ENCODE peak calls at places on chromosomes 12 and 14, in four cellular contexts. C, R, K and T are unnamed samples.

GRCh38 chr12:53220857-53221202 is 11.2 kb downstream of the RARG start:
- DNase-seq in C (peak; percentile 58), R (peak; percentile 94), K (peak; percentile 97), T (peak; percentile 94)

GRCh38 chr12:106736051-106736957 is 38.2 kb upstream of the RIC8B start:
- DNase-seq in R (no peak), C (no peak), K (no peak), T (no peak)

GRCh38 chr12:13631873-13632272 is 349.5 kb downstream of the GRIN2B start:
- DNase-seq in R (no peak), C (no peak), K (no peak), T (no peak)

GRCh38 chr12:126581655-126582054 is 1516.4 kb downstream of the AACS start:
- DNase-seq in K (no peak), R (no peak), C (no peak), T (no peak)

GRCh38 chr12:68559984-68560822 is 50.5 kb upstream of the RAP1B start:
- DNase-seq in C (no peak), K (no peak), R (no peak), T (no peak)

GRCh38 chr14:99915305-99916090 is 122.3 kb downstream of the EML1 start:
- DNase-seq in K (peak; percentile 70), C (no peak), R (no peak), T (peak; percentile 70)

GRCh38 chr14:95038521-95039250 is 118.6 kb downstream of the DICER1 start:
- DNase-seq in K (peak; percentile 90), C (no peak), R (no peak), T (peak; percentile 74)

GRCh38 chr14:99604766-99605298 is 825 bp upstream of the CCDC85C start:
- DNase-seq in R (peak; percentile 82), K (no peak), C (no peak), T (no peak)

DNA sequence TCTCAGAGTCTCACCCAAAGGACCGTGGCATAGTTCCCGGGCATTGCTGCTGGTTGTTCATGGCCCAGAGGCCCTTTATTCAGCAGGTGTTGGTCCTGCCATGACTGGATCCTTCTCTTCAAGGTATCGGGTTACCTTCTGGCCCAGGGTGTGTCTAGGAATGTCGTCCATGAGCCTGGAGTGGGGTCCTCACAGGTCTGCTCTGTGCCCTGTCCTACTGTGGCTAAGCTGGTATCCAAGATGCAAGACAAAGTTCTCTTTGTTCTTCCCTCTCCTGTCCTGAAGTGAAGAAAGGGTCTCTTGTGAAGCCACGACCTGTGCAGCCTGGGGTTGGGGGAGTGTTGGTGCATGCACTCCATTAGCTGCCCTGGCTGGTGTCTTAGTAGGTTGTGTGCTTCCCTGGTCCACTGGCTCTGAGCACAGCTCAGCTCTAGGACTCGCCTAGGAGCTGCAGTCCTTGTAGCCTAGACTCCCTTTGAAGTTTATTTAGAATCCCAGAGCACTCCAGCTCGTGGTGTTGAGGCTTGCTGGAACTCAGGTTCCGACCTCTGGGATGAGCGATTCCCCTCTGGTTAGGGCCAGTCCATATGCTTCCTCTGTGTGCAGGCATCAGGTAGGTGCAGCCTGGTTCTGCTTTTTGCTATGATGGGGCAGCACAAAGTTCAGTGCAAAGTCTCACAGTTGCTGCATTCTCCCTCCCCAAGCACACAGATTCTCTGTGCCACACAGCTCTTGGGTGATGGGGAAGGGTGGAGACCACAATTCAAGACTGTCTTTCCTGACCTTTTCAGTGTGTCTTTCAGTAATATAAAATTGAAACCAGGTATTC is 117.4 kb downstream of the NUBPL start:
- DNase-seq in K (no peak), R (no peak), C (no peak), T (no peak)
- TF ChIP-seq CTCF in K (no peak), R (no peak), C (no peak), T (no peak)

GRCh38 chr12:4269279-4269991 is 4.1 kb upstream of the CCND2 start:
- DNase-seq in C (peak; percentile 89), K (no peak), R (peak; percentile 70), T (peak; percentile 82)
- TF ChIP-seq CTCF in C (no peak), K (peak; percentile 14), R (no peak), T (no peak)

GRCh38 chr14:76870146-76870545 is 43.9 kb downstream of the LRRC74A start:
- DNase-seq in C (no peak), R (peak; percentile 77), K (no peak), T (no peak)
- TF ChIP-seq CTCF in C (no peak), R (peak; percentile 33), K (no peak), T (peak; percentile 25)

GRCh38 chr14:92552066-92552465 is 38.5 kb downstream of the RIN3 start:
- DNase-seq in C (no peak), R (no peak), K (no peak), T (no peak)

GRCh38 chr14:92553456-92553855 is 39.9 kb downstream of the RIN3 start:
- DNase-seq in C (no peak), K (no peak), R (no peak), T (no peak)

GRCh38 chr14:92549096-92549852 is 35.7 kb downstream of the RIN3 start:
- DNase-seq in C (no peak), K (no peak), R (no peak), T (no peak)

GRCh38 chr14:92549853-92550244 is 36.3 kb downstream of the RIN3 start:
- DNase-seq in C (no peak), R (no peak), K (no peak), T (no peak)

GRCh38 chr14:92551066-92551841 is 37.7 kb downstream of the RIN3 start:
- DNase-seq in C (no peak), R (no peak), K (no peak), T (no peak)
- TF ChIP-seq CTCF in C (no peak), R (peak; percentile 12), K (no peak), T (no peak)

GRCh38 chr14:71720978-71721624 is 211.1 kb upstream of the RGS6 start:
- DNase-seq in C (no peak), R (peak; percentile 32), K (no peak), T (no peak)
- TF ChIP-seq CTCF in C (no peak), R (peak; percentile 69), K (peak; percentile 38), T (peak; percentile 38)

GRCh38 chr14:77654001-77654431 is 37.6 kb upstream of the SPTLC2 start:
- DNase-seq in R (no peak), C (no peak), K (no peak), T (no peak)

GRCh38 chr14:77657244-77657643 is 40.8 kb upstream of the SPTLC2 start:
- DNase-seq in K (no peak), C (no peak), R (no peak), T (no peak)

GRCh38 chr14:77648520-77649200 is 32.2 kb upstream of the SPTLC2 start:
- DNase-seq in R (no peak), C (no peak), K (no peak), T (no peak)

GRCh38 chr14:77649326-77649725 is 32.9 kb upstream of the SPTLC2 start:
- DNase-seq in R (no peak), K (no peak), C (no peak), T (no peak)

DNA sequence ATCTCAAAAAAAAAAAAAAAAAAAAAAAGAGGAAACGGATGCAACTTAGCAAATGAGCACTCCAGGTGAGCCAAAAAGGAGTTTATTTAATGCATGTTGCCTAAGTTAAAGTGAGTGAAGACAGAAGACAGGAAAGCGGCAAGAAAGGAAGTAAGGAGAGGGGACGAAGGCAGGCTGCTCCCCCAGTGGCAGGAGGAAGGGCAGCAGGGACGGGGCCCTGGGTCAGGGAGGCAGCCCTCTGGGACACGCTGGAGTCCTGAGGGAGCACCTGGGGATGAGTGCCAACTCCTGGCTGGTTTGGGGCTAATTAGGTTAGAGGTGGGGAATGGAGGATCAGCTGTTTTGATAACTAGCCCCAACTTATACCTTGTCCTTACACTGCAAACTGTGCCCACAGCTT is 37.0 kb upstream of the SPTLC2 start:
- DNase-seq in R (peak; percentile 45), C (no peak), K (no peak), T (no peak)
- TF ChIP-seq CTCF in R (peak; percentile 37), C (no peak), K (peak; percentile 10), T (no peak)